ENCODE peak calls at places on chromosomes 1 and 21, in four cellular contexts. One of them, this sample, is unnamed.

GRCh38 chr1:93740601-93741031 is 59.0 kb upstream of the BCAR3 start:
- DNase-seq in GM06990: no peak
- DNase-seq in SK-N-SH: peak; percentile 55
- DNase-seq in H9: no peak
- DNase-seq in this sample: no peak

GRCh38 chr1:1917995-1918900 is 831 bp downstream of the TMEM52 start:
- DNase-seq in GM06990: no peak
- DNase-seq in SK-N-SH: no peak
- DNase-seq in H9: no peak
- DNase-seq in this sample: no peak

GRCh38 chr1:210584439-210585113 is 255.9 kb downstream of the HHAT start:
- DNase-seq in GM06990: peak; percentile 11
- DNase-seq in SK-N-SH: peak; percentile 75
- DNase-seq in H9: peak; percentile 85
- DNase-seq in this sample: peak; percentile 68

GRCh38 chr1:66685670-66686069 is 66.6 kb upstream of the DYNLT5 start:
- DNase-seq in GM06990: no peak
- DNase-seq in SK-N-SH: no peak
- DNase-seq in H9: no peak
- DNase-seq in this sample: no peak

GRCh38 chr1:76237201-76237600 is 162.7 kb downstream of the ST6GALNAC3 start:
- DNase-seq in GM06990: no peak
- DNase-seq in SK-N-SH: no peak
- DNase-seq in H9: no peak
- DNase-seq in this sample: no peak

GRCh38 chr1:98468111-98468717 is 193.3 kb upstream of the SNX7 start:
- DNase-seq in GM06990: no peak
- DNase-seq in SK-N-SH: peak; percentile 9
- DNase-seq in H9: no peak
- DNase-seq in this sample: peak; percentile 1

GRCh38 chr1:152495066-152495675 is 15.4 kb upstream of the LCE5A start:
- DNase-seq in GM06990: no peak
- DNase-seq in SK-N-SH: peak; percentile 47
- DNase-seq in H9: no peak
- DNase-seq in this sample: no peak

GRCh38 chr1:37410815-37411214 is 63.6 kb upstream of the ZC3H12A start:
- DNase-seq in GM06990: no peak
- DNase-seq in SK-N-SH: no peak
- DNase-seq in H9: peak; percentile 77
- DNase-seq in this sample: no peak

GRCh38 chr1:186626533-186626932 is 53.7 kb downstream of the PTGS2 start:
- DNase-seq in GM06990: peak; percentile 34
- DNase-seq in SK-N-SH: no peak
- DNase-seq in H9: no peak
- DNase-seq in this sample: peak; percentile 29

GRCh38 chr1:221442056-221442455 is 299.8 kb downstream of the DUSP10 start:
- DNase-seq in GM06990: no peak
- DNase-seq in SK-N-SH: no peak
- DNase-seq in H9: no peak
- DNase-seq in this sample: no peak

GRCh38 chr1:205766038-205766437 is 9.2 kb downstream of the RAB29 start:
- DNase-seq in GM06990: no peak
- DNase-seq in SK-N-SH: no peak
- DNase-seq in H9: no peak
- DNase-seq in this sample: no peak

GRCh38 chr1:191959856-191960255 is 198.4 kb upstream of the RGS18 start:
- DNase-seq in GM06990: no peak
- DNase-seq in SK-N-SH: no peak
- DNase-seq in H9: no peak
- DNase-seq in this sample: no peak

GRCh38 chr21:46191257-46191685 is 7.0 kb upstream of the SPATC1L start:
- DNase-seq in GM06990: no peak
- DNase-seq in SK-N-SH: peak; percentile 28
- DNase-seq in H9: peak; percentile 25
- DNase-seq in this sample: no peak

GRCh38 chr1:236338096-236338495 is 56.0 kb upstream of the EDARADD start:
- DNase-seq in GM06990: no peak
- DNase-seq in SK-N-SH: no peak
- DNase-seq in H9: no peak
- DNase-seq in this sample: no peak

GRCh38 chr1:14977338-14977931 is 176.1 kb upstream of the TMEM51 start:
- DNase-seq in GM06990: no peak
- DNase-seq in SK-N-SH: no peak
- DNase-seq in H9: no peak
- DNase-seq in this sample: no peak

GRCh38 chr1:27074175-27074780 is 61.6 kb upstream of the TENT5B start:
- DNase-seq in GM06990: no peak
- DNase-seq in SK-N-SH: no peak
- DNase-seq in H9: no peak
- DNase-seq in this sample: no peak

GRCh38 chr1:29828526-29829447 is 592.5 kb downstream of the PTPRU start:
- DNase-seq in GM06990: no peak
- DNase-seq in SK-N-SH: no peak
- DNase-seq in H9: no peak
- DNase-seq in this sample: no peak

GRCh38 chr21:31034378-31034777 is 3.9 kb downstream of the KRTAP19-8 start:
- DNase-seq in GM06990: no peak
- DNase-seq in SK-N-SH: no peak
- DNase-seq in H9: no peak
- DNase-seq in this sample: no peak

GRCh38 chr1:31645274-31645568 is 545 bp upstream of the PEF1 start:
- DNase-seq in GM06990: no peak
- DNase-seq in SK-N-SH: no peak
- DNase-seq in H9: no peak
- DNase-seq in this sample: no peak

GRCh38 chr1:187840557-187840956 is 1011.8 kb downstream of the PLA2G4A start:
- DNase-seq in GM06990: no peak
- DNase-seq in SK-N-SH: no peak
- DNase-seq in H9: no peak
- DNase-seq in this sample: no peak

GRCh38 chr1:53190210-53190611 is 6.4 kb upstream of the CPT2 start:
- DNase-seq in GM06990: no peak
- DNase-seq in SK-N-SH: no peak
- DNase-seq in H9: no peak
- DNase-seq in this sample: no peak

GRCh38 chr1:248924696-248925532 is 18.9 kb downstream of the PGBD2 start:
- DNase-seq in GM06990: peak; percentile 53
- DNase-seq in SK-N-SH: peak; percentile 74
- DNase-seq in H9: peak; percentile 53
- DNase-seq in this sample: no peak

GRCh38 chr1:60170709-60171108 is 97.1 kb upstream of the C1orf87 start:
- DNase-seq in GM06990: no peak
- DNase-seq in SK-N-SH: no peak
- DNase-seq in H9: no peak
- DNase-seq in this sample: no peak
- TF ChIP-seq CTCF in GM06990: no peak
- TF ChIP-seq CTCF in SK-N-SH: no peak
- TF ChIP-seq CTCF in H9: peak; percentile 13
- TF ChIP-seq CTCF in this sample: no peak

GRCh38 chr1:48568501-48568900 is 96.5 kb upstream of the SPATA6 start:
- DNase-seq in GM06990: no peak
- DNase-seq in SK-N-SH: no peak
- DNase-seq in H9: no peak
- DNase-seq in this sample: no peak

GRCh38 chr1:48571303-48571987 is 99.4 kb upstream of the SPATA6 start:
- DNase-seq in GM06990: no peak
- DNase-seq in SK-N-SH: no peak
- DNase-seq in H9: no peak
- DNase-seq in this sample: no peak

GRCh38 chr1:48576565-48576964 is 104.6 kb upstream of the SPATA6 start:
- DNase-seq in GM06990: no peak
- DNase-seq in SK-N-SH: no peak
- DNase-seq in H9: no peak
- DNase-seq in this sample: no peak

GRCh38 chr1:48572134-48572533 is 100.1 kb upstream of the SPATA6 start:
- DNase-seq in GM06990: no peak
- DNase-seq in SK-N-SH: no peak
- DNase-seq in H9: no peak
- DNase-seq in this sample: no peak

DNA sequence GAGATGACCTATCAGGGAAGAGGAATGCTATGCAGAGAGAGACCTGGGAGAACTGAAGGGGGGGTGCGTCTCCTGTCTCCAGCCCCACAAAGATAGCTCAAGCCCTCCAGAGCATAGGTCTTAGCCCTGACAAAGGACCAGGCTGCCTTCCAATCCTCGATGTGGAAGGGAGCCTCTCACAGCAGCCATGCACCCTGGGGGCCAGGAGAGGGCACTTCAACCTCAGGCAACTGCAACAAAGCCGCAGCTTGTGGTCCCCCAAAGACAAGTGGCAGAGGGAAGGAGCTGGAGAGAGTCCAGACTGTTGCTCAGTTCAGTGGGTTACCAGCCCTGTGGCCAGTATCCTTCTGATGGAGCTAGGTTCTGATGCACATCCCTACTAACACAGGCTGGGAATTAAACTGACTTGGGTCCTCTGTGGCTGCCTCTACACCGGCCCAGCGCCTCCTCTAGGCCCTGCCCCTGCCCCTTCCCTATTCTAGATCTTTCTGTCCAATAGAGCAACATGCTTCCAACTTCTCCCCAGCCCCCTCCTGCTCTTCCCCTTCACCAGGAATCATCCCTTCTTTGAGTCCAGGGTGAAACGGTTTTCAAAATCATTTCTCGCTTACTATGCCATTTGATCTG is 100.7 kb upstream of the SPATA6 start:
- DNase-seq in GM06990: peak; percentile 3
- DNase-seq in SK-N-SH: peak; percentile 80
- DNase-seq in H9: peak; percentile 93
- DNase-seq in this sample: peak; percentile 56
- TF ChIP-seq CTCF in GM06990: peak; percentile 75
- TF ChIP-seq CTCF in SK-N-SH: peak; percentile 78
- TF ChIP-seq CTCF in H9: peak; percentile 90
- TF ChIP-seq CTCF in this sample: peak; percentile 73

GRCh38 chr1:246003442-246003730 is 503.7 kb downstream of the SMYD3 start:
- DNase-seq in GM06990: no peak
- DNase-seq in SK-N-SH: no peak
- DNase-seq in H9: no peak
- DNase-seq in this sample: no peak
- TF ChIP-seq CTCF in GM06990: no peak
- TF ChIP-seq CTCF in SK-N-SH: no peak
- TF ChIP-seq CTCF in H9: no peak
- TF ChIP-seq CTCF in this sample: no peak

GRCh38 chr1:100151679-100152078 is 18.7 kb downstream of the TRMT13 start:
- DNase-seq in GM06990: no peak
- DNase-seq in SK-N-SH: no peak
- DNase-seq in H9: no peak
- DNase-seq in this sample: no peak

GRCh38 chr1:100152271-100152670 is 19.3 kb downstream of the TRMT13 start:
- DNase-seq in GM06990: no peak
- DNase-seq in SK-N-SH: no peak
- DNase-seq in H9: no peak
- DNase-seq in this sample: no peak

GRCh38 chr1:100146958-100147357 is 14.0 kb downstream of the TRMT13 start:
- DNase-seq in GM06990: no peak
- DNase-seq in SK-N-SH: no peak
- DNase-seq in H9: no peak
- DNase-seq in this sample: no peak

GRCh38 chr1:100145116-100145515 is 12.2 kb downstream of the TRMT13 start:
- DNase-seq in GM06990: no peak
- DNase-seq in SK-N-SH: no peak
- DNase-seq in H9: no peak
- DNase-seq in this sample: no peak

GRCh38 chr1:100147875-100148274 is 14.9 kb downstream of the TRMT13 start:
- DNase-seq in GM06990: no peak
- DNase-seq in SK-N-SH: no peak
- DNase-seq in H9: no peak
- DNase-seq in this sample: no peak
- TF ChIP-seq CTCF in GM06990: no peak
- TF ChIP-seq CTCF in SK-N-SH: no peak
- TF ChIP-seq CTCF in H9: no peak
- TF ChIP-seq CTCF in this sample: no peak